ENCODE peak calls at places on chromosome 2, in four cellular contexts. H, O, I and A are unnamed samples.

GRCh38 chr2:113175101-113175628 is 1.4 kb downstream of the PSD4 start:
- DNase-seq in I (no peak), H (no peak), O (no peak), A (peak)

GRCh38 chr2:135451966-135452365 is 79.1 kb downstream of the ZRANB3 start:
- DNase-seq in O (no peak), I (no peak), H (no peak), A (no peak)

GRCh38 chr2:224086226-224086911 is 47.3 kb upstream of the SERPINE2 start:
- DNase-seq in O (peak), I (no peak), H (no peak), A (peak)

GRCh38 chr2:166758956-166759355 is 129.3 kb upstream of the XIRP2 start:
- DNase-seq in H (no peak), O (no peak), I (no peak), A (no peak)

GRCh38 chr2:239735131-239735828 is 289.9 kb downstream of the NDUFA10 start:
- DNase-seq in I (peak), O (no peak), H (no peak), A (no peak)

GRCh38 chr2:112488201-112488600 is 6.2 kb downstream of the TTL start:
- DNase-seq in H (no peak), O (no peak), I (no peak), A (no peak)

GRCh38 chr2:227653419-227653818 is 13.2 kb upstream of the SCYGR5 start:
- DNase-seq in O (peak), I (no peak), H (no peak), A (peak)

GRCh38 chr2:147641644-147642043 is 203.2 kb upstream of the ACVR2A start:
- DNase-seq in I (no peak), H (no peak), O (peak), A (peak)

GRCh38 chr2:162840598-162841246 is 2.2 kb upstream of the KCNH7 start:
- DNase-seq in I (no peak), O (peak), H (peak), A (peak)

GRCh38 chr2:228329279-228329678 is 147.8 kb upstream of the SPHKAP start:
- DNase-seq in O (no peak), H (no peak), I (no peak), A (no peak)

GRCh38 chr2:225328192-225328591 is 71.3 kb upstream of the NYAP2 start:
- DNase-seq in O (no peak), I (no peak), H (no peak), A (peak)

GRCh38 chr2:47058061-47058931 is 96.8 kb downstream of the STPG4 start:
- DNase-seq in I (no peak), H (no peak), O (peak), A (no peak)